ENCODE peak calls at places on chromosomes 5 and 9, in nine cellular contexts. Y, B, T, R, K, L, F, O and W are unnamed samples.

GRCh38 chr9:34892886-34893285 is 65.2 kb upstream of the PHF24 start:
- DNase-seq in Y (no peak), B (no peak), T (no peak), R (no peak), K (no peak), L (no peak), F (no peak), O (no peak), W (no peak)

GRCh38 chr9:109440797-109441287 is 57.3 kb downstream of the PTPN3 start:
- DNase-seq in Y (peak; percentile 79), B (peak; percentile 74), T (peak; percentile 65), R (no peak), K (peak; percentile 62), L (no peak), F (no peak), O (peak; percentile 79), W (peak; percentile 72)

GRCh38 chr9:137744632-137745183 is 125.9 kb downstream of the EHMT1 start:
- DNase-seq in Y (no peak), B (no peak), T (no peak), R (no peak), K (no peak), L (no peak), F (no peak), O (no peak), W (no peak)

GRCh38 chr5:132495672-132496630 is 5.4 kb upstream of the IRF1 start:
- DNase-seq in Y (peak; percentile 71), B (peak; percentile 98), T (peak; percentile 93), R (peak; percentile 100), K (peak; percentile 90), L (peak; percentile 78), F (peak; percentile 97), O (peak; percentile 80), W (peak; percentile 87)

GRCh38 chr5:139671096-139671841 is 23.1 kb downstream of the CXXC5 start:
- DNase-seq in Y (no peak), B (no peak), T (no peak), R (peak; percentile 89), K (peak; percentile 39), L (no peak), F (no peak), O (peak; percentile 49), W (no peak)

GRCh38 chr5:89572696-89573095 is 689.7 kb upstream of the MEF2C start:
- DNase-seq in Y (peak; percentile 84), B (no peak), T (no peak), R (no peak), K (no peak), L (no peak), F (no peak), O (no peak), W (no peak)

GRCh38 chr9:72791436-72791835 is 161.4 kb downstream of the ALDH1A1 start:
- DNase-seq in Y (no peak), B (no peak), T (no peak), R (no peak), K (no peak), L (no peak), F (no peak), O (no peak), W (no peak)

GRCh38 chr9:134618823-134619454 is 22.7 kb upstream of the COL5A1 start:
- DNase-seq in Y (no peak), B (peak; percentile 18), T (no peak), R (peak; percentile 16), K (no peak), L (peak; percentile 7), F (no peak), O (no peak), W (no peak)

GRCh38 chr5:10649518-10650410 is 85.9 kb downstream of the ANKRD33B start:
- DNase-seq in Y (no peak), B (peak; percentile 90), T (no peak), R (peak; percentile 67), K (no peak), L (no peak), F (no peak), O (no peak), W (no peak)

GRCh38 chr9:134689320-134690181 is 47.9 kb downstream of the COL5A1 start:
- DNase-seq in Y (no peak), B (peak; percentile 84), T (peak; percentile 70), R (peak; percentile 84), K (peak; percentile 39), L (peak; percentile 69), F (no peak), O (peak; percentile 77), W (peak; percentile 79)

GRCh38 chr5:91049800-91050199 is 333.3 kb downstream of the ARRDC3 start:
- DNase-seq in Y (peak; percentile 47), B (no peak), T (no peak), R (no peak), K (no peak), L (no peak), F (no peak), O (no peak), W (no peak)

GRCh38 chr9:115134941-115135340 is 17.0 kb upstream of the TNC start:
- DNase-seq in Y (peak; percentile 27), B (no peak), T (no peak), R (no peak), K (no peak), L (no peak), F (no peak), O (no peak), W (no peak)

DNA sequence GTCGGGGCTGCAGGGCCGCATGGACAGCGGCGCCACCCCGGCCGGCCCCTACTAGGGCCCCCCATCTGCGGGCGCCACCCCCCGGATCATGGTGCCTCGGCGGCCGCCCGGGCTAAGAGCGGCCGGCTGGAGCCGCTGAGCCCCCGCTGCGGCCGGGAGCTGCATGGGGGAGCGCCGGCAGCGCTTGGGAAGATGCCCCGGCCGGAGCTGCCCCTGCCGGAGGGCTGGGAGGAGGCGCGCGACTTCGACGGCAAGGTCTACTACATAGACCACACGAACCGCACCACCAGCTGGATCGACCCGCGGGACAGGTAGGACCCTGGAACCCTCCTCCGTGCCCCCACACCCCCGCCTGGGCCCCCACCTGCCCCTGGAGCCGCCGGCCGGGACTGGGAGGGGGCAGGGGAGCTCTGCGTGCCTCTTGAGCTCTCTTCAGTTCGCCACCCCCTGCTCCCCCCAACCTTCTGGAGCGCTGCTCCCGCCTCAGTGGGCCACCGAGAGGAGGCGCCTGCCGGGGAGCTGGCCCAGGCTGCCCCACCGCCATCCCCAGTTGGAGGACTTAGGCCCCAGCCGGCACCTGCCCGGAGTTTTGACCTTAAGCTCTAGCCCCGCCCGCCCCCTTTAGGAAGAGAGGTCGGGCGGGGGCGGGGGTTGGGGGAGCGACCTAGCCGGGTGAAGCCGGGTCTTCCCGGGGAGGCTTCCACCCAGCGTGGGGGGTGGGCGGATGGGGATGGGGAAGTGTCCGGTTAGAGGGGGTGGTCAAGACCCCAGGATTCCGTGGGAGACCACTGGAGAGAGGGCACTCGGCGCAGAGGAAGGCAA is 727 bp downstream of the WWC1 start:
- DNase-seq in Y (no peak), B (peak; percentile 66), T (no peak), R (peak; percentile 78), K (no peak), L (no peak), F (no peak), O (peak; percentile 68), W (peak; percentile 67)
- TF ChIP-seq CTCF in Y (no peak), B (peak; percentile 41), T (no peak), R (no peak), K (no peak), L (no peak), F (no peak), O (peak; percentile 32), W (peak; percentile 49)

GRCh38 chr9:36423196-36423595 is 23.1 kb upstream of the RNF38 start:
- DNase-seq in Y (no peak), B (no peak), T (no peak), R (no peak), K (no peak), L (no peak), F (no peak), O (peak; percentile 59), W (no peak)
- H3K27ac ChIP-seq in Y (no peak overlapping the region), B (no peak overlapping the region), T (no peak overlapping the region), R (no peak overlapping the region), K (no peak overlapping the region), L (peak overlapping the region; percentile 34), F (no peak overlapping the region), O (peak overlapping the region; percentile 80), W (no peak overlapping the region)

GRCh38 chr5:68464424-68464823 is 248.9 kb downstream of the PIK3R1 start:
- DNase-seq in Y (peak; percentile 42), B (no peak), T (no peak), R (no peak), K (peak; percentile 3), L (no peak), F (no peak), O (no peak), W (no peak)
- TF ChIP-seq CTCF in Y (no peak), B (no peak), T (no peak), R (no peak), K (no peak), L (no peak), F (no peak), O (no peak), W (no peak)

GRCh38 chr5:68287976-68288755 is 72.6 kb downstream of the PIK3R1 start:
- DNase-seq in Y (peak; percentile 55), B (peak; percentile 57), T (peak; percentile 73), R (peak; percentile 91), K (no peak), L (peak; percentile 25), F (no peak), O (peak; percentile 84), W (peak; percentile 17)
- H3K27ac ChIP-seq in Y (peak overlapping the region; percentile 53), B (no peak overlapping the region), T (peak overlapping the region; percentile 60), R (peak overlapping the region; percentile 81), K (no peak overlapping the region), L (peak overlapping the region; percentile 88), F (peak overlapping the region; percentile 86), O (no peak overlapping the region), W (no peak overlapping the region)

GRCh38 chr9:94002316-94003140 is 47.4 kb upstream of the BARX1 start:
- DNase-seq in Y (peak; percentile 8), B (peak; percentile 69), T (no peak), R (no peak), K (peak; percentile 45), L (no peak), F (peak; percentile 81), O (peak; percentile 83), W (peak; percentile 70)

GRCh38 chr9:93996367-93996766 is 41.2 kb upstream of the BARX1 start:
- DNase-seq in Y (no peak), B (no peak), T (no peak), R (no peak), K (no peak), L (no peak), F (no peak), O (no peak), W (no peak)

GRCh38 chr9:93992830-93993229 is 37.7 kb upstream of the BARX1 start:
- DNase-seq in Y (no peak), B (no peak), T (no peak), R (no peak), K (no peak), L (no peak), F (no peak), O (no peak), W (no peak)

GRCh38 chr9:93994132-93994531 is 39.0 kb upstream of the BARX1 start:
- DNase-seq in Y (no peak), B (no peak), T (no peak), R (no peak), K (no peak), L (no peak), F (peak; percentile 77), O (no peak), W (no peak)

GRCh38 chr9:93996863-93997262 is 41.7 kb upstream of the BARX1 start:
- DNase-seq in Y (no peak), B (no peak), T (no peak), R (no peak), K (no peak), L (no peak), F (peak; percentile 45), O (peak; percentile 18), W (peak; percentile 26)
- TF ChIP-seq CTCF in Y (peak; percentile 4), B (peak; percentile 53), T (no peak), R (no peak), K (no peak), L (no peak), F (no peak), O (peak; percentile 5), W (peak; percentile 25)

GRCh38 chr5:78506296-78507049 is 142.1 kb downstream of the LHFPL2 start:
- DNase-seq in Y (no peak), B (no peak), T (no peak), R (no peak), K (no peak), L (no peak), F (no peak), O (peak; percentile 25), W (no peak)
- H3K27ac ChIP-seq in Y (no peak overlapping the region), B (no peak overlapping the region), T (no peak overlapping the region), R (no peak overlapping the region), K (no peak overlapping the region), L (peak overlapping the region; percentile 78), F (peak overlapping the region; percentile 81), O (no peak overlapping the region), W (no peak overlapping the region)